ENCODE peak calls at places on chromosome 12, in seven cellular contexts. P is glutamatergic neuron; S is activated T-cell treated with anti-CD3 and anti-CD28 coated beads, Interleukin-2, amount 50 U/mL, for 24 hours; G is astrocyte of the cerebellum; X is lower leg skin; W is adipocyte; T is fibroblast of the conjunctiva. C is an unnamed sample.

GRCh38 chr12:96247567-96247962 is 53.4 kb downstream of the ELK3 start:
- DNase-seq in P (no peak), S (no peak), G (no peak), X (peak; percentile 52), W (no peak), T (no peak), C (no peak)

GRCh38 chr12:52204095-52204930 is 12.5 kb upstream of the KRT80 start:
- DNase-seq in P (peak; percentile 5), S (no peak), G (no peak), X (peak; percentile 84), W (no peak), T (no peak), C (no peak)

GRCh38 chr12:98422809-98423208 is 92.6 kb upstream of the TMPO start:
- DNase-seq in P (no peak), S (no peak), G (no peak), X (no peak), W (no peak), T (no peak), C (no peak)

GRCh38 chr12:121494093-121494787 is 86.6 kb downstream of the KDM2B start:
- DNase-seq in P (peak; percentile 80), S (peak; percentile 73), G (no peak), X (no peak), W (peak; percentile 66), T (peak; percentile 20), C (peak; percentile 8)

GRCh38 chr12:118773956-118774723 is 207.2 kb upstream of the SRRM4 start:
- DNase-seq in P (peak; percentile 85), S (no peak), G (no peak), X (no peak), W (no peak), T (no peak), C (no peak)

GRCh38 chr12:86600664-86601231 is 344.6 kb upstream of the MGAT4C start:
- DNase-seq in P (peak; percentile 10), S (no peak), G (no peak), X (no peak), W (no peak), T (no peak), C (no peak)

GRCh38 chr12:47189753-47190152 is 110.0 kb upstream of the AMIGO2 start:
- DNase-seq in P (no peak), S (no peak), G (no peak), X (no peak), W (no peak), T (no peak), C (no peak)

GRCh38 chr12:64137117-64137516 is 85.0 kb downstream of the KICS2 start:
- DNase-seq in P (no peak), S (no peak), G (no peak), X (no peak), W (peak; percentile 11), T (no peak), C (no peak)

GRCh38 chr12:126976574-126976973 is 1290.4 kb upstream of the TMEM132C start:
- DNase-seq in P (no peak), S (no peak), G (no peak), X (no peak), W (no peak), T (no peak), C (no peak)

GRCh38 chr12:3747976-3748619 is 4.8 kb downstream of the CRACR2A start:
- DNase-seq in P (no peak), S (no peak), G (no peak), X (no peak), W (no peak), T (no peak), C (no peak)

GRCh38 chr12:67758119-67758873 is 109.8 kb downstream of the DYRK2 start:
- DNase-seq in P (no peak), S (no peak), G (no peak), X (no peak), W (no peak), T (no peak), C (no peak)

GRCh38 chr12:2858944-2859352 is 2.1 kb upstream of the TEX52 start:
- DNase-seq in P (no peak), S (no peak), G (no peak), X (no peak), W (no peak), T (no peak), C (no peak)

GRCh38 chr12:79614730-79615129 is 76.0 kb downstream of the PAWR start:
- DNase-seq in P (no peak), S (no peak), G (no peak), X (no peak), W (peak; percentile 30), T (no peak), C (no peak)

GRCh38 chr12:106137456-106138278 is 1.1 kb downstream of the NUAK1 start:
- DNase-seq in P (no peak), S (no peak), G (no peak), X (no peak), W (peak; percentile 52), T (no peak), C (no peak)

GRCh38 chr12:65838330-65838976 is 14.2 kb downstream of the HMGA2 start:
- DNase-seq in P (no peak), S (no peak), G (no peak), X (no peak), W (no peak), T (no peak), C (no peak)

GRCh38 chr12:6086316-6086715 is 38.2 kb downstream of the VWF start:
- DNase-seq in P (no peak), S (no peak), G (no peak), X (peak; percentile 36), W (no peak), T (no peak), C (no peak)

GRCh38 chr12:26636710-26637328 is 196.2 kb downstream of the ITPR2 start:
- DNase-seq in P (no peak), S (no peak), G (peak; percentile 37), X (no peak), W (peak; percentile 65), T (no peak), C (no peak)

GRCh38 chr12:71867131-71867530 is 27.6 kb downstream of the TBC1D15 start:
- DNase-seq in P (no peak), S (no peak), G (no peak), X (no peak), W (no peak), T (no peak), C (no peak)

GRCh38 chr12:122139266-122139665 is 34.8 kb downstream of the IL31 start:
- DNase-seq in P (no peak), S (no peak), G (no peak), X (no peak), W (no peak), T (no peak), C (no peak)

GRCh38 chr12:100497105-100497795 is 23.6 kb downstream of the NR1H4 start:
- DNase-seq in P (no peak), S (no peak), G (no peak), X (no peak), W (no peak), T (no peak), C (no peak)

GRCh38 chr12:5407457-5407856 is 24.5 kb upstream of the NTF3 start:
- DNase-seq in P (no peak), S (no peak), G (no peak), X (no peak), W (peak; percentile 13), T (no peak), C (no peak)

GRCh38 chr12:85424581-85425348 is 144.7 kb downstream of the ALX1 start:
- DNase-seq in P (peak; percentile 28), S (no peak), G (peak; percentile 11), X (no peak), W (peak; percentile 63), T (peak; percentile 42), C (no peak)

GRCh38 chr12:6899837-6900519 is 4.6 kb upstream of the LRRC23 start:
- DNase-seq in P (no peak), S (no peak), G (peak; percentile 62), X (no peak), W (no peak), T (no peak), C (no peak)

GRCh38 chr12:50765325-50765911 is 1.5 kb downstream of the ATF1 start:
- DNase-seq in P (peak; percentile 27), S (no peak), G (no peak), X (peak; percentile 82), W (peak; percentile 85), T (peak; percentile 43), C (peak; percentile 28)

GRCh38 chr12:50006754-50007442 is 18.4 kb downstream of the RACGAP1 start:
- DNase-seq in P (no peak), S (no peak), G (peak; percentile 22), X (no peak), W (peak; percentile 42), T (no peak), C (no peak)

GRCh38 chr12:45234134-45234865 is 18.4 kb downstream of the ANO6 start:
- DNase-seq in P (no peak), S (no peak), G (peak; percentile 93), X (no peak), W (peak; percentile 97), T (peak; percentile 81), C (peak; percentile 89)

GRCh38 chr12:118357327-118358007 is 15.2 kb downstream of the TAOK3 start:
- DNase-seq in P (no peak), S (no peak), G (no peak), X (peak; percentile 81), W (no peak), T (peak; percentile 36), C (no peak)

GRCh38 chr12:46675736-46676135 is 150.1 kb downstream of the SLC38A4 start:
- DNase-seq in P (no peak), S (peak; percentile 41), G (peak; percentile 24), X (peak; percentile 87), W (peak; percentile 65), T (peak; percentile 28), C (no peak)

GRCh38 chr12:33752854-33753253 is 269.4 kb upstream of the ALG10 start:
- DNase-seq in P (no peak), S (no peak), G (no peak), X (no peak), W (no peak), T (no peak), C (no peak)

GRCh38 chr12:3186546-3187237 is 109.5 kb downstream of the TSPAN9 start:
- DNase-seq in P (no peak), S (no peak), G (no peak), X (no peak), W (no peak), T (no peak), C (no peak)

C was measured in amniotic stem cell.